ENCODE peak calls at places on chromosomes 13 and 19, in seven cellular contexts. I is SW 1271; G is SHP77; F is NB4; N is lower leg skin; U is CD8-positive, alpha-beta memory T cell; C is HCT116. Y is an unnamed sample.

GRCh38 chr13:101673360-101674105 is 221.1 kb downstream of the ITGBL1 start:
- DNase-seq in I (no peak), G (no peak), F (no peak), N (no peak), U (no peak), C (no peak), Y (no peak)

GRCh38 chr13:27264181-27264580 is 6.4 kb upstream of the RASL11A start:
- DNase-seq in I (no peak), G (peak), F (no peak), N (no peak), U (no peak), C (no peak), Y (no peak)

GRCh38 chr13:42990147-42990990 is 1.7 kb downstream of the EPSTI1 start:
- DNase-seq in I (no peak), G (no peak), F (no peak), N (no peak), U (peak), C (no peak), Y (peak)

GRCh38 chr13:31764556-31764955 is 25.2 kb downstream of the RXFP2 start:
- DNase-seq in I (no peak), G (no peak), F (no peak), N (no peak), U (no peak), C (no peak), Y (no peak)

GRCh38 chr19:46487802-46488445 is 7.7 kb downstream of the PNMA8B start:
- DNase-seq in I (peak), G (peak), F (peak), N (peak), U (peak), C (peak), Y (peak)

GRCh38 chr19:40976724-40977123 is 14.4 kb upstream of the CYP2B6 start:
- DNase-seq in I (no peak), G (no peak), F (no peak), N (no peak), U (no peak), C (no peak), Y (no peak)

GRCh38 chr19:9128171-9128570 is 1.4 kb upstream of the OR7G3 start:
- DNase-seq in I (peak), G (no peak), F (peak), N (no peak), U (no peak), C (peak), Y (no peak)

GRCh38 chr13:95970878-95971277 is 82.3 kb downstream of the UGGT2 start:
- DNase-seq in I (no peak), G (no peak), F (no peak), N (no peak), U (no peak), C (no peak), Y (no peak)

GRCh38 chr13:40668335-40668734 is 1.9 kb upstream of the FOXO1 start:
- DNase-seq in I (no peak), G (no peak), F (peak), N (peak), U (peak), C (no peak), Y (peak)

GRCh38 chr13:109235901-109236300 is 550.5 kb downstream of the IRS2 start:
- DNase-seq in I (no peak), G (no peak), F (no peak), N (no peak), U (no peak), C (no peak), Y (no peak)

GRCh38 chr13:112603641-112604220 is 15.8 kb upstream of the TUBGCP3 start:
- DNase-seq in I (no peak), G (no peak), F (no peak), N (no peak), U (no peak), C (no peak), Y (no peak)

GRCh38 chr19:17289489-17289888 is 7.8 kb downstream of the ANKLE1 start:
- DNase-seq in I (no peak), G (no peak), F (peak), N (no peak), U (no peak), C (peak), Y (peak)

GRCh38 chr13:86758116-86758515 is 913.1 kb upstream of the SLITRK5 start:
- DNase-seq in I (no peak), G (no peak), F (no peak), N (no peak), U (no peak), C (no peak), Y (no peak)

GRCh38 chr19:2550431-2551171 is 74.7 kb downstream of the GADD45B start:
- DNase-seq in I (no peak), G (peak), F (no peak), N (no peak), U (no peak), C (no peak), Y (no peak)

GRCh38 chr13:106433066-106433465 is 102.4 kb downstream of the EFNB2 start:
- DNase-seq in I (no peak), G (no peak), F (no peak), N (no peak), U (no peak), C (no peak), Y (no peak)

GRCh38 chr13:98476106-98476505 is 100.8 kb downstream of the STK24 start:
- DNase-seq in I (no peak), G (no peak), F (no peak), N (no peak), U (no peak), C (no peak), Y (peak)

GRCh38 chr19:43028866-43029265 is 2.6 kb upstream of the PSG11 start:
- DNase-seq in I (no peak), G (no peak), F (no peak), N (no peak), U (no peak), C (no peak), Y (no peak)

GRCh38 chr13:112601351-112601750 is 13.4 kb upstream of the TUBGCP3 start:
- DNase-seq in I (no peak), G (no peak), F (no peak), N (no peak), U (no peak), C (no peak), Y (no peak)

GRCh38 chr19:3707868-3708206 is 347 bp upstream of the TJP3 start:
- DNase-seq in I (no peak), G (no peak), F (no peak), N (no peak), U (no peak), C (no peak), Y (no peak)

GRCh38 chr13:60707878-60708277 is 310.9 kb downstream of the TDRD3 start:
- DNase-seq in I (no peak), G (no peak), F (no peak), N (no peak), U (no peak), C (no peak), Y (no peak)

GRCh38 chr19:44260343-44260681 is 626 bp downstream of the ZNF233 start:
- DNase-seq in I (no peak), G (no peak), F (no peak), N (no peak), U (no peak), C (no peak), Y (peak)

GRCh38 chr13:113796948-113797676 is 38.1 kb downstream of the TMEM255B start:
- DNase-seq in I (no peak), G (no peak), F (no peak), N (no peak), U (no peak), C (no peak), Y (no peak)

GRCh38 chr19:19643158-19644053 is at the start of gene GMIP:
- DNase-seq in I (peak), G (peak), F (peak), N (peak), U (peak), C (peak), Y (peak)

GRCh38 chr19:37403403-37403802 is 32.5 kb downstream of the ZNF527 start:
- DNase-seq in I (no peak), G (no peak), F (no peak), N (no peak), U (no peak), C (no peak), Y (no peak)

GRCh38 chr13:93305886-93306285 is 79.3 kb downstream of the GPC6 start:
- DNase-seq in I (no peak), G (no peak), F (no peak), N (no peak), U (no peak), C (no peak), Y (no peak)

Y was measured in GM10248.